ENCODE peak calls at places on chromosomes 1 and 21, in four cellular contexts. E is body of pancreas, P is aorta, Y is breast epithelium. J is an unnamed sample. For H3K36me3 and H3K4me1, the result is how much of the 10 kb centered on the place peaks cover.

GRCh38 chr1:230713915-230714764 is at the start of gene AGT:
- DNase-seq in Y (peak), P (peak), E (peak), J (no peak)

GRCh38 chr1:219567341-219567947 is 45.5 kb downstream of the ZC3H11B start:
- DNase-seq in Y (no peak), P (no peak), E (no peak), J (no peak)

GRCh38 chr1:67945733-67946374 is 104.6 kb downstream of the DIRAS3 start:
- DNase-seq in P (no peak), E (peak), Y (no peak), J (no peak)

GRCh38 chr1:109864960-109865611 is 45.6 kb upstream of the CSF1 start:
- DNase-seq in E (no peak), P (no peak), Y (peak), J (no peak)

GRCh38 chr1:7069888-7070287 is 284.6 kb downstream of the CAMTA1 start:
- DNase-seq in Y (no peak), E (no peak), P (no peak), J (no peak)

GRCh38 chr1:51630922-51631321 is 14.0 kb downstream of the OSBPL9 start:
- DNase-seq in Y (no peak), E (no peak), P (no peak), J (no peak)

GRCh38 chr1:11285883-11286734 is 13.1 kb downstream of the UBIAD1 start:
- DNase-seq in P (no peak), Y (no peak), E (no peak), J (no peak)

GRCh38 chr1:242428403-242429190 is 95.9 kb downstream of the PLD5 start:
- DNase-seq in P (no peak), Y (no peak), E (no peak), J (no peak)

GRCh38 chr1:179016694-179017382 is 8.9 kb upstream of the FAM20B start:
- DNase-seq in Y (peak), P (peak), E (peak), J (peak)

GRCh38 chr1:160437432-160438319 is 37.3 kb downstream of the VANGL2 start:
- DNase-seq in P (no peak), E (no peak), Y (no peak), J (no peak)

GRCh38 chr1:192485692-192486436 is 89.7 kb upstream of the RGS1 start:
- DNase-seq in E (peak), P (peak), Y (peak), J (no peak)

GRCh38 chr1:167777253-167777618 is 55.5 kb downstream of the MPZL1 start:
- DNase-seq in E (no peak), Y (no peak), P (no peak), J (no peak)

GRCh38 chr1:167774710-167775109 is 52.9 kb downstream of the MPZL1 start:
- DNase-seq in E (no peak), P (no peak), Y (no peak), J (no peak)

GRCh38 chr1:167775178-167775577 is 53.4 kb downstream of the MPZL1 start:
- DNase-seq in P (no peak), Y (no peak), E (no peak), J (no peak)

GRCh38 chr1:167776151-167776550 is 54.4 kb downstream of the MPZL1 start:
- DNase-seq in P (no peak), Y (no peak), E (no peak), J (no peak)

DNA sequence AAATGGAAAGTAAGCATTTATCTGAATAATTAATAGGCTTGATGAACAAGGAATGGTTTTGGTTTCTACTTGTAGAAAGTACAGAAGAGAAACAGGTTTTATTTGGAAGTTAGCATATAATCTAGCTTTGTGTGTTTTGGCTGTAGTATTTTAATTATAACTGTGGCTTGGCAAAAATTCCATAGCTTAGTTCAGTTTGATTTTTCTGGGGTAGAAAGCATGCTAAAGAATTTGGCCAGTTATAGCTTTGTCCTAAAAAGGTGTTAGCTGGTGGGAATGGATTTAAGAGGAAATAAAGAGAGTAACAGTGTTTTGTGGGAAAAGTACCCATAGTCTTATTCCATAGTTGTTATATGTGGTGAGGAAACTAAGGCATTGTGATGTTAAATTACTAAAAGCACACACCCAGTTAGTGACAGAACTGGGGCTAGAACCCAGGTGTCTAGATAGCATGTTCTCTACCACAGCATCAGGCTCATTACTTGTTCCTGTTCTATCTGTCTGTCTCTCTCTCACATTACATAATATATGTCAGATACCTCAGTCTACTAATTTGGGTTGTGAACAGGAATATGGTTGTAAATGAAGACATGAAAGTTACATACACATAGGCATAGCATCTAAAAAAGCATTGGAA is 55.0 kb downstream of the MPZL1 start:
- DNase-seq in P (no peak), Y (no peak), E (no peak), J (no peak)
- H3K27ac ChIP-seq in P (no peak), Y (peak), E (no peak), J (no peak)

GRCh38 chr1:28280501-28280900 is 21.2 kb downstream of the SESN2 start:
- DNase-seq in P (no peak), E (no peak), Y (no peak), J (peak)

GRCh38 chr1:28280961-28281360 is 21.6 kb downstream of the SESN2 start:
- DNase-seq in E (no peak), P (no peak), Y (no peak), J (no peak)

GRCh38 chr1:28279721-28280120 is 20.4 kb downstream of the SESN2 start:
- DNase-seq in E (no peak), P (no peak), Y (no peak), J (no peak)

GRCh38 chr1:28281608-28282425 is 22.5 kb downstream of the SESN2 start:
- DNase-seq in Y (no peak), E (no peak), P (no peak), J (no peak)

DNA sequence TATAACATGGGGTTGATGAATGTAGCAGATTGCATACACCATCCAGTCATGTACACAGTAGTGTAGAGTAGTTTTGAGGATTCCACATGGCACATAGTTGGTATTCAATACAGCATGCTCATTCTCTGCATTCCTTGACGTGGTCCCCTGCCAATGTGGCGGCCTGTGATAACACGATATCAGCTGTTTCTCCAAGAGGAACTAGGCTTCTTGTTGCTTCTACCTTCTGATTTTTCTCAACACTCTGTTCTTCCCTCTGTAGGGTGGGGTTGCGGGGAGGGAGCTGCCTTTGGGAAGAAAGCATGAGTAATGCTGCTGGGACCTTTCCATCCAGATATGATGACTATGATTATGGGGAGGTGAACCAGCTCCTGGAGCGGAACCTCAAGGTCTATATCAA is 19.4 kb downstream of the SESN2 start:
- DNase-seq in Y (no peak), E (no peak), P (no peak), J (no peak)
- H3K36me3 ChIP-seq in Y (under half), E (under half), P (under half), J (half or more)

GRCh38 chr1:203322480-203323179 is 17.3 kb downstream of the BTG2 start:
- DNase-seq in P (no peak), Y (peak), E (peak), J (no peak)
- H3K4me1 ChIP-seq in P (under half), Y (under half), E (half or more), J (half or more)

DNA sequence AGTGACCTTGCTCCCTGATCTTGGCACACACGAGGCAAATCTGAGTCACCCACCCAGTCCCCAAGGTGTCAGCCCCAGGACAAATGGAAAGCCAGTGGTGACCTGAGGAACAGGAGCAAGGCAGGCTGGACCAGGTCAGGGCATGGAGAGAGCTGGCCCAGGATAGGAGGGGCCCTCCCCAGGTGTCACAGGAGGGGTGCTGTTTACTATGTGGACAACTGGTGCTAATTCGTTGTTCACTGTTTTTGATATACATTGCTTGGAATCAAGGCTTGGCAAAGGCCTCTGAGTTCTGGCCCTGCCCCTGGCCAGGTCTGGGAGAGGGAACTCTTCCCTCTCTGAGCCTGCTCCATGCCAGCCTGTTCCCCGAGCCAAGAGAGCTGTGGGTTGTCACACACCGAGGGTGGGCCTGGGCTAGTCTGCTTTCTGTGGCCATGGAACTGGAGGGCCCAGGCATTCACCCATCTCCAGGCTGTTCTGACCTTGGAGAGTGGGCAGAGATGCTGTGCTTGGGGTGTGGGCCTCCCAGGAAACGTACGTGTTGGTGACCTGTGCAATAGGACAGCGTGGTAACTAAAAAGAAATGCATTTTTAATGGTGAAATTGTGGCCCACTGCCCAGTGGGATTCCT is 41.8 kb downstream of the CRYAA start:
- DNase-seq in Y (peak), P (no peak), E (no peak), J (peak)
- H3K27ac ChIP-seq in Y (peak), P (no peak), E (no peak), J (no peak)

DNA sequence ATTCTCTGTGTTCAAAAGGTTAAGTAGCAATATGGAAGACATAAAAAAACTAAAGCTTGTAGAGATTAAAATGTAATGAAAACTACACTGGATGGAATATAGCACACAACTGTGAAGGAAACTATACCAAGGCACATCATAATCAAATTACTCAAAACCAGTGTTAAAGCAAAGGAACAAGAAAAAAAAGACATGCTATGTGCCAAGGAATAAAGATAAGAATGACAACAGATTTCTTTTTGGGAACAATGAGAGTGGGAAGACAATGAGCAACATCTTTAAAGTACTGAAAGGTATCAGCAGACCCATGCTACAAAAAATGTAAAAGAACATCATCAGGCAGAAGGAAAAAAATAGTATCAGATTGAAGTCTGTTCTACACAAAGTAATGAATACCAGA is 157.8 kb downstream of the VPS13D start:
- DNase-seq in E (no peak), Y (no peak), P (no peak), J (no peak)
- H3K36me3 ChIP-seq in E (under half), Y (under half), P (under half), J (half or more)

DNA sequence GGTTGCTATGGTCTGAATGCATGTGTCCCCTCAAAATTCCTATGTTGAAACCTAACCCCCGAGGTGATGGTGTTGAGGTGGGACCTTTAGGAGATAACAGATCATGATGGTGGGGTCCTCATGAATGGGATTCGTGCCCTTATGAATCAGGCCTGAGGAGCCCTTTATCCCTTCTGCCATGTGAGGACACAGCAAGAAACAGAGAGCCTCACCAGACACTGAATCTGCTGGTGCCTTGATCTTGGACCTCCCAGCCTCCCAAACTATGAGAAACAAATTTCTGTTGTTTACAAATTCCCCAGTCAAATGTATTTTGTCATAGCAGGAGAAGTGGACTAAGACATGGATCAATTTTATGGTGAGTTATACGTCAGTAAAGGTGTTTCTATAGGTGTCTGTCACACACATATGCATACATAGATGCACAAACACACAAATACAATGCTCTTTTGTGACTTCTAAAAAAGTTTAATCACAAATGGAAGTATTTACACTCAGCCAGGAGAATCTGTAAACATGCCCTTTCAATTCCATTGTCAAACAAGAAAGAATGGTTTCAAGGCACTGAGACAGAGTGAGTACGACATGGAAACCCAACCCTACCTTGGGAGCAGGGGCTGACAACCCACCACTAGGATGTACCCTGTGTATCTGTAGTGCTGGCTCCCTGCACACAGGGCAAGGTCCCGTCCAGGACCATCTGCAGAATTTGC is 5.5 kb upstream of the ETS2 start:
- DNase-seq in Y (no peak), E (no peak), P (no peak), J (no peak)
- H3K4me1 ChIP-seq in Y (under half), E (under half), P (under half), J (under half)

GRCh38 chr1:25650219-25650576 is 33.6 kb downstream of the MAN1C1 start:
- DNase-seq in Y (no peak), P (no peak), E (no peak), J (no peak)
- H3K27ac ChIP-seq in Y (no peak), P (no peak), E (no peak), J (no peak)

GRCh38 chr1:117093091-117093534 is 28.4 kb downstream of the TRIM45 start:
- DNase-seq in P (peak), E (no peak), Y (no peak), J (no peak)
- H3K36me3 ChIP-seq in P (under half), E (under half), Y (under half), J (under half)

DNA sequence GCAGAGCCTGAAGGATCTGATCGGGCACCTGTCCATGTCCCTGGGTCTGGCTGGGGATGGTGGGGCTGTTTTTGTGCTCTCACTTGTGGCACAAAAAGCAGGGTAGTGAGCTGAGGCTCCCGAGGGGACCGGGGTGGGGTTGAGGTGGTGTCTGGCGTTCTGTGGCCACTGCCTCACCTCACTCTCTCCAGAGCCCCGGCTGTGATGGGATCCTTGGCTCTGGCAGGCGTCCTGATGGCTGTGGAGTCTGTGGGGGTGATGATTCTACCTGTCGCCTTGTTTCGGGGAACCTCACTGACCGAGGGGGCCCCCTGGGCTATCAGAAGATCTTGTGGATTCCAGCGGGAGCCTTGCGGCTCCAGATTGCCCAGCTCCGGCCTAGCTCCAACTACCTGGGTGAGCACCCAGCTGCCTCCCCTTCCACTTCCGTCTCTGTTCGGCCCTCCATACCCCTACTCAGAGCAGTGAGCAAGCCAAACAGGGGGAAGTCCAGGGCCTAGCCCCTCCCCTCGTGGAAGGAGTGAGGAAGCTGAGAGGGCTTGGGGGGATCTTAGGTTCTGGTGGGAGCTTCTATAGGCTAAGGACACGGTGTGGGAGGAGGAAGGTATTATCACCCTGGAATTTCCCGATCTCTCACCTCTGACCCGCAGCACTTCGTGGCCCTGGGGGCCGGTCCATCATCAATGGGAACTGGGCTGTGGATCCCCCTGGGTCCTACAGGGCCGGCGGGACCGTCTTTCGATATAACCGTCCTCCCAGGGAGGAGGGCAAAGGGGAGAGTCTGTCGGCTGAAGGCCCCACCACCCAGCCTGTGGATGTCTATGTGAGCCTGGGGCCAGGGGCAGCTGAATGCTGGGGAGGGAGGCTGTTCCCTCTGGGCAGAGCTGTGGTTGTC is 7.0 kb downstream of the ADAMTSL4 start:
- DNase-seq in Y (no peak), P (peak), E (no peak), J (no peak)
- H3K4me1 ChIP-seq in Y (under half), P (under half), E (under half), J (under half)